ENCODE peak calls at places on chromosomes 12 and 14, in seven cellular contexts. Y is lower lobe of right lung, M is fibroblast of the aortic adventitia, C is A549, Z is lower leg skin, X is Caco-2, B is body of pancreas. P is an unnamed sample.

GRCh38 chr14:58650857-58651256 is 13.1 kb downstream of the DACT1 start:
- DNase-seq in Y (no peak), M (no peak), C (no peak), Z (no peak), X (no peak), B (no peak), P (no peak)

GRCh38 chr12:121453022-121453360 is 53.1 kb downstream of the RNF34 start:
- DNase-seq in Y (no peak), M (no peak), C (no peak), Z (no peak), X (no peak), B (no peak), P (no peak)

GRCh38 chr12:5557906-5558305 is 126.0 kb downstream of the NTF3 start:
- DNase-seq in Y (no peak), M (no peak), C (no peak), Z (no peak), X (no peak), B (no peak), P (no peak)

GRCh38 chr12:83389237-83389996 is 702.7 kb downstream of the TMTC2 start:
- DNase-seq in Y (peak; percentile 48), M (no peak), C (peak; percentile 38), Z (no peak), X (peak; percentile 42), B (peak; percentile 63), P (peak; percentile 3)

GRCh38 chr12:100718212-100718611 is 76.4 kb upstream of the ANO4 start:
- DNase-seq in Y (no peak), M (peak; percentile 5), C (no peak), Z (no peak), X (no peak), B (no peak), P (no peak)

GRCh38 chr12:132029503-132030300 is 80.0 kb downstream of the EP400 start:
- DNase-seq in Y (peak; percentile 26), M (no peak), C (no peak), Z (no peak), X (no peak), B (no peak), P (no peak)

GRCh38 chr12:129675947-129676346 is 227.9 kb downstream of the TMEM132D start:
- DNase-seq in Y (no peak), M (no peak), C (no peak), Z (no peak), X (no peak), B (no peak), P (no peak)

GRCh38 chr12:94261119-94261518 is 112.7 kb downstream of the PLXNC1 start:
- DNase-seq in Y (no peak), M (no peak), C (no peak), Z (no peak), X (no peak), B (no peak), P (no peak)

GRCh38 chr14:68519788-68520187 is 273.1 kb downstream of the ZFP36L1 start:
- DNase-seq in Y (no peak), M (no peak), C (no peak), Z (no peak), X (no peak), B (no peak), P (no peak)

GRCh38 chr12:18421840-18422239 is 160.5 kb downstream of the PIK3C2G start:
- DNase-seq in Y (no peak), M (peak; percentile 30), C (no peak), Z (no peak), X (no peak), B (no peak), P (no peak)

GRCh38 chr14:60094306-60094897 is 2.7 kb downstream of the PCNX4 start:
- DNase-seq in Y (no peak), M (peak; percentile 44), C (peak; percentile 16), Z (no peak), X (peak; percentile 79), B (no peak), P (no peak)

GRCh38 chr12:66352197-66352596 is 49.9 kb downstream of the HELB start:
- DNase-seq in Y (no peak), M (peak; percentile 16), C (peak; percentile 42), Z (no peak), X (peak; percentile 59), B (peak; percentile 14), P (peak; percentile 16)

GRCh38 chr12:75923964-75924666 is 107.5 kb downstream of the PHLDA1 start:
- DNase-seq in Y (no peak), M (no peak), C (no peak), Z (no peak), X (no peak), B (no peak), P (no peak)

GRCh38 chr12:76259660-76260389 is 88.4 kb downstream of the BBS10 start:
- DNase-seq in Y (no peak), M (peak; percentile 93), C (no peak), Z (no peak), X (no peak), B (no peak), P (no peak)

GRCh38 chr12:67986632-67987031 is 2.6 kb upstream of the IFNG-AS1 start:
- DNase-seq in Y (no peak), M (peak; percentile 34), C (no peak), Z (no peak), X (no peak), B (no peak), P (no peak)

GRCh38 chr12:78928200-78929074 is 63.9 kb downstream of the SYT1 start:
- DNase-seq in Y (no peak), M (peak; percentile 87), C (peak; percentile 91), Z (no peak), X (no peak), B (no peak), P (no peak)

GRCh38 chr12:7269273-7269672 is 34.6 kb upstream of the ACSM4 start:
- DNase-seq in Y (no peak), M (no peak), C (no peak), Z (no peak), X (no peak), B (no peak), P (no peak)

GRCh38 chr14:38526841-38527501 is 271.1 kb upstream of the CLEC14A start:
- DNase-seq in Y (no peak), M (no peak), C (no peak), Z (no peak), X (no peak), B (no peak), P (no peak)

GRCh38 chr14:31703056-31703455 is 141.9 kb downstream of the NUBPL start:
- DNase-seq in Y (no peak), M (peak; percentile 2), C (no peak), Z (no peak), X (no peak), B (no peak), P (no peak)

GRCh38 chr14:96011131-96011530 is 28.0 kb upstream of the C14orf132 start:
- DNase-seq in Y (no peak), M (no peak), C (no peak), Z (no peak), X (no peak), B (no peak), P (no peak)

GRCh38 chr14:78790262-78790661 is 620.1 kb downstream of the NRXN3 start:
- DNase-seq in Y (no peak), M (no peak), C (peak; percentile 4), Z (no peak), X (no peak), B (no peak), P (no peak)
- TF ChIP-seq CTCF in Y (no peak), M (no peak), C (no peak), Z (no peak), X (peak; percentile 44), B (no peak), P (peak; percentile 48)

DNA sequence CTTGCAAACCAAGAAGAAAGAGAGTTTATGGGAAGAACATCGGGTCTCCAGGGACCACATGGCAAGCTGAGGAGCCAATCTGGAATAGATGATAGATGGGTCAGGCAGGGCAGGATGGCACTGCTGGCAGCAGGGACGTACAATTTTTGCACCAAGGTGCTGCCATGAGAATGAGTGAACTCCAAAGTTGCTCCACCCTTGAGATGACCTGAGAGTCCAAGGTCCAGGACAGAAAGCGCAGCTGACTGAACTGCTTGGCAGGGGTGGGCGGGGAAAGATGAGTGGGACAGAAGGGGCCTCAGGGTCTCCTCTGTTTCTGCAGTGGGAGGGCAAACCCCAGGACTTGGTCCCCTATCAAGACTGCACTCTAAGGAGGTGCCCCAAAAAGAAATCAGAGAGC is 136.7 kb upstream of the GSC start:
- DNase-seq in Y (no peak), M (no peak), C (no peak), Z (peak; percentile 66), X (no peak), B (no peak), P (no peak)
- TF ChIP-seq CTCF in Y (no peak), M (no peak), C (no peak), Z (no peak), X (no peak), B (no peak), P (no peak)

DNA sequence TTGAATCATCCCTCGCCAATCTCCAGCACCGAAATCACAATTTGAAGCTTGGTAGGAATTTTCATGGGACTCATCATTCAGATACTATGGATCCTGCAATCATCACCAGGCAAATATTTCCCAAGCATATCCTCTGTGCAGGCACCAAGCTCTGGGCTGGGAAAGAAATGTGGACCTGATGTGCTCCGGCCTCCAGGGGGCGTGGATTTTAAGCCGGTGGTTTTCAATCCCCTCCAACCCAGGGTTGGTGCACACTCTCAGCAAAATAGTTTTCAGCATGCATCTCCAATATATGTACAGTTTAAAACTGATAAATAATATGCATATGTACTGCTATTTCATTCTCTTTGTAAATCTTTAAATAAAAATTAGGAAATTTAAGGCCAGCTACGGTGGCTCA is 98.9 kb downstream of the RBM19 start:
- DNase-seq in Y (no peak), M (no peak), C (peak; percentile 27), Z (no peak), X (no peak), B (no peak), P (peak; percentile 30)
- TF ChIP-seq CTCF in Y (no peak), M (peak; percentile 32), C (peak; percentile 44), Z (no peak), X (peak; percentile 49), B (no peak), P (peak; percentile 58)

DNA sequence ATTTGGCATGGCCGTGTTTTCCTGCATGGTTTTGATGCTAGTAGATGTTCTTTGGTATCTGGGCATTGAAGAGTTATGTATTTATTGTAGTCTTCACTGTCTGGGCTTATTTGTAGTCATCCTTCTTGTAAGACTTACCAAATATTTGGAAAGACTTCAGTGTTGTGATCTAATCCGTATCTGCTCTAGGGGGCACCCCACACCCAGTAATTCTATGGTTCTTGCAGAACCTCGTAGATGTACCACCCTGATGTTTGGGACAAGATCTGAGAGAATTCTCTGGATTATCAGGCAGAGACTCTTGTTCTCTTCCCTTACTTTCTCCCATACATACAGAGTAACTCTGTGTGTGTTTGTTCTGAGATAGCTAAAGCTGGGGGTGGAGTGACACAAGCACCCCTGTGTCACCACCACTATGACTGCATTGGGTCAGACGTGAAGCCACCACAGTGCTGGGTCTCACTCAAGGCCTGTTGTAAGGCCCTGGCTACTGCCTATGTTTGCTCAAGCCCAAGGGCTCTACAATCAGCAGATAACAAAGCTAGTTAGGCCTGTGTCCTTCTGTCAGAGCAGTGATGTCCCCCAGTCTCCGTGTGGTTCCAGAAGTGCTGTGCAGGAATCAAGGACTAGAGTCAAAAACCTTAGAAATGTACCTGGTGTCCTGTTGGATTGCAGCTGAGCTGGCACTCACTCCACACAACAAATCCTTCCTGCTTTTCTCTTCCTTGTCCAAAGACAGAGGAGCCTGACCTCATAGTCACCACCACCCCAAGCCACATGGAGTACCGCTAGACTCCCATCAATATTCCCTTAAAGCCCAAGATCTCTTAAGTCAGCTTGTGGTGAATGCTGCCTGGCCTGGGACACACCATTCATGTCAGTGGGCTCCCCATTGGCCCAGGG is 9.5 kb downstream of the RDH16 start:
- DNase-seq in Y (no peak), M (peak; percentile 8), C (peak; percentile 54), Z (no peak), X (no peak), B (no peak), P (no peak)
- TF ChIP-seq CTCF in Y (peak; percentile 11), M (no peak), C (peak; percentile 43), Z (no peak), X (no peak), B (no peak), P (no peak)

GRCh38 chr14:101183376-101184103 is 280.0 kb upstream of the RTL1 start:
- DNase-seq in Y (no peak), M (no peak), C (no peak), Z (peak; percentile 75), X (no peak), B (no peak), P (peak; percentile 81)
- TF ChIP-seq CTCF in Y (peak; percentile 43), M (no peak), C (peak; percentile 11), Z (no peak), X (no peak), B (peak; percentile 33), P (peak; percentile 73)